ENCODE peak calls at places on chromosome 3, in ten cellular contexts. K is cardiac fibroblast; P is hepatic stellate cell; U is dermis blood vessel endothelial cell; F is activated naive CD8-positive, alpha-beta T cell treated with anti-CD3 and anti-CD28 coated beads for 36 hours; W is coronary artery; R is mesenteric fat pad; S is LHCN-M2; I is IMR-90; G is LoVo. Y is an unnamed sample.

GRCh38 chr3:89165636-89166312 is 58.4 kb downstream of the EPHA3 start:
- DNase-seq in K (no peak), P (no peak), U (no peak), F (no peak), W (no peak), R (no peak), S (no peak), I (no peak), G (no peak), Y (no peak)

GRCh38 chr3:177286034-177286433 is 88.8 kb upstream of the TBL1XR1 start:
- DNase-seq in K (no peak), P (no peak), U (no peak), F (no peak), W (no peak), R (no peak), S (no peak), I (no peak), G (peak; percentile 85), Y (no peak)

GRCh38 chr3:64011685-64012084 is 11.6 kb downstream of the PSMD6 start:
- DNase-seq in K (peak; percentile 68), P (peak; percentile 31), U (peak; percentile 37), F (no peak), W (no peak), R (no peak), S (peak; percentile 86), I (peak; percentile 83), G (no peak), Y (no peak)

GRCh38 chr3:132283440-132283839 is 33.8 kb upstream of the ACP3 start:
- DNase-seq in K (peak; percentile 84), P (no peak), U (no peak), F (no peak), W (no peak), R (no peak), S (peak; percentile 13), I (no peak), G (no peak), Y (no peak)

GRCh38 chr3:184523825-184524615 is 37.6 kb upstream of the EPHB3 start:
- DNase-seq in K (peak; percentile 65), P (peak; percentile 66), U (peak; percentile 82), F (no peak), W (no peak), R (no peak), S (peak; percentile 59), I (peak; percentile 67), G (peak; percentile 62), Y (peak; percentile 60)

GRCh38 chr3:71504250-71505036 is 79.1 kb downstream of the FOXP1 start:
- DNase-seq in K (peak; percentile 69), P (peak; percentile 81), U (peak; percentile 80), F (no peak), W (no peak), R (no peak), S (peak; percentile 91), I (peak; percentile 96), G (peak; percentile 19), Y (peak; percentile 70)

GRCh38 chr3:145906755-145907154 is 254.2 kb downstream of the PLOD2 start:
- DNase-seq in K (no peak), P (no peak), U (no peak), F (no peak), W (no peak), R (no peak), S (no peak), I (no peak), G (no peak), Y (no peak)

GRCh38 chr3:139934557-139935070 is 371 bp upstream of the CLSTN2 start:
- DNase-seq in K (peak; percentile 4), P (peak; percentile 48), U (peak; percentile 6), F (no peak), W (no peak), R (no peak), S (peak; percentile 19), I (no peak), G (no peak), Y (peak; percentile 27)